ENCODE peak calls at places on chromosome 17, in nine cellular contexts. One of them, this sample, is unnamed.

GRCh38 chr17:31654936-31655335 is 204.1 kb downstream of the COPRS start:
- DNase-seq in aorta: no peak
- DNase-seq in mucosa of descending colon: no peak
- DNase-seq in psoas muscle: no peak
- DNase-seq in body of pancreas: no peak
- DNase-seq in sigmoid colon: no peak
- DNase-seq in upper lobe of right lung: no peak
- DNase-seq in CD8-positive, alpha-beta T cell: peak; percentile 27
- DNase-seq in CD4-positive, alpha-beta T cell: peak; percentile 3
- DNase-seq in this sample: no peak

GRCh38 chr17:66306413-66306812 is 4.0 kb downstream of the PRKCA start:
- DNase-seq in aorta: no peak
- DNase-seq in mucosa of descending colon: no peak
- DNase-seq in psoas muscle: no peak
- DNase-seq in body of pancreas: no peak
- DNase-seq in sigmoid colon: no peak
- DNase-seq in upper lobe of right lung: no peak
- DNase-seq in CD8-positive, alpha-beta T cell: no peak
- DNase-seq in CD4-positive, alpha-beta T cell: no peak
- DNase-seq in this sample: no peak

GRCh38 chr17:29505826-29506225 is 61.0 kb downstream of the ABHD15 start:
- DNase-seq in aorta: no peak
- DNase-seq in mucosa of descending colon: no peak
- DNase-seq in psoas muscle: no peak
- DNase-seq in body of pancreas: no peak
- DNase-seq in sigmoid colon: no peak
- DNase-seq in upper lobe of right lung: no peak
- DNase-seq in CD8-positive, alpha-beta T cell: no peak
- DNase-seq in CD4-positive, alpha-beta T cell: no peak
- DNase-seq in this sample: no peak

GRCh38 chr17:19330271-19330670 is 32.3 kb downstream of the B9D1 start:
- DNase-seq in aorta: peak; percentile 36
- DNase-seq in mucosa of descending colon: no peak
- DNase-seq in psoas muscle: no peak
- DNase-seq in body of pancreas: no peak
- DNase-seq in sigmoid colon: peak; percentile 13
- DNase-seq in upper lobe of right lung: peak; percentile 23
- DNase-seq in CD8-positive, alpha-beta T cell: no peak
- DNase-seq in CD4-positive, alpha-beta T cell: no peak
- DNase-seq in this sample: no peak

GRCh38 chr17:54948380-54948779 is 20.1 kb downstream of the COX11 start:
- DNase-seq in aorta: no peak
- DNase-seq in mucosa of descending colon: no peak
- DNase-seq in psoas muscle: no peak
- DNase-seq in body of pancreas: no peak
- DNase-seq in sigmoid colon: no peak
- DNase-seq in upper lobe of right lung: no peak
- DNase-seq in CD8-positive, alpha-beta T cell: no peak
- DNase-seq in CD4-positive, alpha-beta T cell: no peak
- DNase-seq in this sample: no peak

GRCh38 chr17:40341808-40342574 is 22.5 kb downstream of the GJD3 start:
- DNase-seq in aorta: peak; percentile 94
- DNase-seq in mucosa of descending colon: peak; percentile 89
- DNase-seq in psoas muscle: peak; percentile 90
- DNase-seq in body of pancreas: peak; percentile 76
- DNase-seq in sigmoid colon: peak; percentile 92
- DNase-seq in upper lobe of right lung: peak; percentile 92
- DNase-seq in CD8-positive, alpha-beta T cell: peak; percentile 45
- DNase-seq in CD4-positive, alpha-beta T cell: no peak
- DNase-seq in this sample: no peak

GRCh38 chr17:50258647-50259483 is 15.4 kb upstream of the TMEM92 start:
- DNase-seq in aorta: peak; percentile 79
- DNase-seq in mucosa of descending colon: no peak
- DNase-seq in psoas muscle: no peak
- DNase-seq in body of pancreas: no peak
- DNase-seq in sigmoid colon: peak; percentile 72
- DNase-seq in upper lobe of right lung: no peak
- DNase-seq in CD8-positive, alpha-beta T cell: no peak
- DNase-seq in CD4-positive, alpha-beta T cell: no peak
- DNase-seq in this sample: no peak

GRCh38 chr17:40095944-40096791 is 4.2 kb downstream of the NR1D1 start:
- DNase-seq in aorta: no peak
- DNase-seq in mucosa of descending colon: peak; percentile 85
- DNase-seq in psoas muscle: peak; percentile 81
- DNase-seq in body of pancreas: peak; percentile 74
- DNase-seq in sigmoid colon: peak; percentile 90
- DNase-seq in upper lobe of right lung: no peak
- DNase-seq in CD8-positive, alpha-beta T cell: peak; percentile 91
- DNase-seq in CD4-positive, alpha-beta T cell: peak; percentile 79
- DNase-seq in this sample: no peak

GRCh38 chr17:81666092-81666341 is 388 bp downstream of the OXLD1 start:
- DNase-seq in aorta: no peak
- DNase-seq in mucosa of descending colon: no peak
- DNase-seq in psoas muscle: no peak
- DNase-seq in body of pancreas: no peak
- DNase-seq in sigmoid colon: no peak
- DNase-seq in upper lobe of right lung: no peak
- DNase-seq in CD8-positive, alpha-beta T cell: no peak
- DNase-seq in CD4-positive, alpha-beta T cell: peak; percentile 21
- DNase-seq in this sample: no peak

GRCh38 chr17:21687136-21687953 is 5.0 kb upstream of the KCNJ18 start:
- DNase-seq in aorta: no peak
- DNase-seq in mucosa of descending colon: no peak
- DNase-seq in psoas muscle: no peak
- DNase-seq in body of pancreas: no peak
- DNase-seq in sigmoid colon: no peak
- DNase-seq in upper lobe of right lung: no peak
- DNase-seq in CD8-positive, alpha-beta T cell: no peak
- DNase-seq in CD4-positive, alpha-beta T cell: no peak
- DNase-seq in this sample: no peak

GRCh38 chr17:21686165-21687015 is 5.9 kb upstream of the KCNJ18 start:
- DNase-seq in aorta: no peak
- DNase-seq in mucosa of descending colon: no peak
- DNase-seq in psoas muscle: no peak
- DNase-seq in body of pancreas: no peak
- DNase-seq in sigmoid colon: no peak
- DNase-seq in upper lobe of right lung: no peak
- DNase-seq in CD8-positive, alpha-beta T cell: no peak
- DNase-seq in CD4-positive, alpha-beta T cell: no peak
- DNase-seq in this sample: no peak

GRCh38 chr17:21688293-21688949 is 3.9 kb upstream of the KCNJ18 start:
- DNase-seq in aorta: no peak
- DNase-seq in mucosa of descending colon: no peak
- DNase-seq in psoas muscle: no peak
- DNase-seq in body of pancreas: no peak
- DNase-seq in sigmoid colon: no peak
- DNase-seq in upper lobe of right lung: no peak
- DNase-seq in CD8-positive, alpha-beta T cell: no peak
- DNase-seq in CD4-positive, alpha-beta T cell: no peak
- DNase-seq in this sample: no peak

DNA sequence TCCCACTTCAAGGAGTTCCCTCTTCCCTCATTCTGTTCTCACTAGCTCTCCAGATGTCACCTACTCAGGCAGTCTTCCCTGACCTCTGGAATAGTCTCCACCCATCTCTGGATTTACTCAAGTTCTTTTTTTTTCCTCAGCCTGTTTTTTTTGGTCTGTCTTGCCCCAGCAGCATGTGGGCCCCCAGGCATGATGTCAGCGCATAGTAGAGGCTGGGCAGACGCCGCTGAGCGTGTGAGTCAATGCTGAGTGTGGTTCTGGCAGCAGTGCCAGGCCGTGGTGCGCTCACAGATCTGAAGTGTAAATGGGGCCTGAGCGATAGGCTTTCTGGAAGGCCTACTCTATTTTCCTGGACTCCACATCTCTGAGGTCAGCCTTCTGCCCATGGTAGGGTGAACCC is 2.7 kb upstream of the KCNJ18 start:
- DNase-seq in aorta: peak; percentile 91
- DNase-seq in mucosa of descending colon: no peak
- DNase-seq in psoas muscle: no peak
- DNase-seq in body of pancreas: peak; percentile 25
- DNase-seq in sigmoid colon: peak; percentile 89
- DNase-seq in upper lobe of right lung: no peak
- DNase-seq in CD8-positive, alpha-beta T cell: no peak
- DNase-seq in CD4-positive, alpha-beta T cell: no peak
- DNase-seq in this sample: no peak
- H3K9me3 ChIP-seq in aorta: peaks cover 4% of the 10 kb centered on the region
- H3K9me3 ChIP-seq in mucosa of descending colon: no peaks in the 10 kb centered on the region
- H3K9me3 ChIP-seq in psoas muscle: no peaks in the 10 kb centered on the region
- H3K9me3 ChIP-seq in body of pancreas: no peaks in the 10 kb centered on the region
- H3K9me3 ChIP-seq in sigmoid colon: no peaks in the 10 kb centered on the region
- H3K9me3 ChIP-seq in upper lobe of right lung: no peaks in the 10 kb centered on the region
- H3K9me3 ChIP-seq in CD8-positive, alpha-beta T cell: no peaks in the 10 kb centered on the region
- H3K9me3 ChIP-seq in CD4-positive, alpha-beta T cell: no peaks in the 10 kb centered on the region
- H3K9me3 ChIP-seq in this sample: peaks cover 12% of the 10 kb centered on the region

GRCh38 chr17:83179378-83179777 is 100.0 kb downstream of the METRNL start:
- DNase-seq in aorta: peak; percentile 69
- DNase-seq in mucosa of descending colon: peak; percentile 26
- DNase-seq in psoas muscle: no peak
- DNase-seq in body of pancreas: peak; percentile 1
- DNase-seq in sigmoid colon: peak; percentile 76
- DNase-seq in upper lobe of right lung: no peak
- DNase-seq in CD8-positive, alpha-beta T cell: no peak
- DNase-seq in CD4-positive, alpha-beta T cell: no peak
- DNase-seq in this sample: no peak

GRCh38 chr17:83178533-83179201 is 99.3 kb downstream of the METRNL start:
- DNase-seq in aorta: peak; percentile 72
- DNase-seq in mucosa of descending colon: peak; percentile 33
- DNase-seq in psoas muscle: no peak
- DNase-seq in body of pancreas: peak; percentile 1
- DNase-seq in sigmoid colon: peak; percentile 60
- DNase-seq in upper lobe of right lung: no peak
- DNase-seq in CD8-positive, alpha-beta T cell: no peak
- DNase-seq in CD4-positive, alpha-beta T cell: no peak
- DNase-seq in this sample: no peak

GRCh38 chr17:83176956-83177583 is 97.7 kb downstream of the METRNL start:
- DNase-seq in aorta: peak; percentile 54
- DNase-seq in mucosa of descending colon: peak; percentile 41
- DNase-seq in psoas muscle: no peak
- DNase-seq in body of pancreas: peak; percentile 0
- DNase-seq in sigmoid colon: peak; percentile 52
- DNase-seq in upper lobe of right lung: no peak
- DNase-seq in CD8-positive, alpha-beta T cell: no peak
- DNase-seq in CD4-positive, alpha-beta T cell: no peak
- DNase-seq in this sample: no peak

GRCh38 chr17:83176272-83176955 is 97.0 kb downstream of the METRNL start:
- DNase-seq in aorta: peak; percentile 35
- DNase-seq in mucosa of descending colon: no peak
- DNase-seq in psoas muscle: no peak
- DNase-seq in body of pancreas: peak; percentile 0
- DNase-seq in sigmoid colon: peak; percentile 52
- DNase-seq in upper lobe of right lung: no peak
- DNase-seq in CD8-positive, alpha-beta T cell: no peak
- DNase-seq in CD4-positive, alpha-beta T cell: no peak
- DNase-seq in this sample: no peak

GRCh38 chr17:83177611-83178532 is 98.5 kb downstream of the METRNL start:
- DNase-seq in aorta: peak; percentile 71
- DNase-seq in mucosa of descending colon: peak; percentile 43
- DNase-seq in psoas muscle: no peak
- DNase-seq in body of pancreas: peak; percentile 1
- DNase-seq in sigmoid colon: peak; percentile 60
- DNase-seq in upper lobe of right lung: no peak
- DNase-seq in CD8-positive, alpha-beta T cell: no peak
- DNase-seq in CD4-positive, alpha-beta T cell: no peak
- DNase-seq in this sample: no peak
- H3K9me3 ChIP-seq in aorta: no peaks in the 10 kb centered on the region
- H3K9me3 ChIP-seq in mucosa of descending colon: no peaks in the 10 kb centered on the region
- H3K9me3 ChIP-seq in psoas muscle: no peaks in the 10 kb centered on the region
- H3K9me3 ChIP-seq in body of pancreas: no peaks in the 10 kb centered on the region
- H3K9me3 ChIP-seq in sigmoid colon: no peaks in the 10 kb centered on the region
- H3K9me3 ChIP-seq in upper lobe of right lung: no peaks in the 10 kb centered on the region
- H3K9me3 ChIP-seq in CD8-positive, alpha-beta T cell: no peaks in the 10 kb centered on the region
- H3K9me3 ChIP-seq in CD4-positive, alpha-beta T cell: no peaks in the 10 kb centered on the region
- H3K9me3 ChIP-seq in this sample: no peaks in the 10 kb centered on the region

GRCh38 chr17:27157297-27157696 is 136.6 kb upstream of the WSB1 start:
- DNase-seq in aorta: no peak
- DNase-seq in mucosa of descending colon: no peak
- DNase-seq in psoas muscle: peak; percentile 17
- DNase-seq in body of pancreas: no peak
- DNase-seq in sigmoid colon: no peak
- DNase-seq in upper lobe of right lung: no peak
- DNase-seq in CD8-positive, alpha-beta T cell: no peak
- DNase-seq in CD4-positive, alpha-beta T cell: no peak
- DNase-seq in this sample: no peak
- H3K9me3 ChIP-seq in aorta: no peaks in the 10 kb centered on the region
- H3K9me3 ChIP-seq in mucosa of descending colon: no peaks in the 10 kb centered on the region
- H3K9me3 ChIP-seq in psoas muscle: peaks cover 9% of the 10 kb centered on the region
- H3K9me3 ChIP-seq in body of pancreas: no peaks in the 10 kb centered on the region
- H3K9me3 ChIP-seq in sigmoid colon: no peaks in the 10 kb centered on the region
- H3K9me3 ChIP-seq in upper lobe of right lung: no peaks in the 10 kb centered on the region
- H3K9me3 ChIP-seq in CD8-positive, alpha-beta T cell: no peaks in the 10 kb centered on the region
- H3K9me3 ChIP-seq in CD4-positive, alpha-beta T cell: no peaks in the 10 kb centered on the region
- H3K9me3 ChIP-seq in this sample: peaks cover 27% of the 10 kb centered on the region

GRCh38 chr17:8927395-8927794 is 38.1 kb downstream of the PIK3R5 start:
- DNase-seq in aorta: no peak
- DNase-seq in mucosa of descending colon: no peak
- DNase-seq in psoas muscle: no peak
- DNase-seq in body of pancreas: no peak
- DNase-seq in sigmoid colon: no peak
- DNase-seq in upper lobe of right lung: no peak
- DNase-seq in CD8-positive, alpha-beta T cell: no peak
- DNase-seq in CD4-positive, alpha-beta T cell: no peak
- DNase-seq in this sample: no peak

GRCh38 chr17:8924595-8924994 is 40.9 kb downstream of the PIK3R5 start:
- DNase-seq in aorta: no peak
- DNase-seq in mucosa of descending colon: no peak
- DNase-seq in psoas muscle: no peak
- DNase-seq in body of pancreas: no peak
- DNase-seq in sigmoid colon: no peak
- DNase-seq in upper lobe of right lung: no peak
- DNase-seq in CD8-positive, alpha-beta T cell: no peak
- DNase-seq in CD4-positive, alpha-beta T cell: no peak
- DNase-seq in this sample: no peak

GRCh38 chr17:8925141-8925540 is 40.4 kb downstream of the PIK3R5 start:
- DNase-seq in aorta: no peak
- DNase-seq in mucosa of descending colon: no peak
- DNase-seq in psoas muscle: no peak
- DNase-seq in body of pancreas: no peak
- DNase-seq in sigmoid colon: no peak
- DNase-seq in upper lobe of right lung: no peak
- DNase-seq in CD8-positive, alpha-beta T cell: no peak
- DNase-seq in CD4-positive, alpha-beta T cell: no peak
- DNase-seq in this sample: no peak

GRCh38 chr17:8923762-8924161 is 41.7 kb downstream of the PIK3R5 start:
- DNase-seq in aorta: no peak
- DNase-seq in mucosa of descending colon: no peak
- DNase-seq in psoas muscle: no peak
- DNase-seq in body of pancreas: no peak
- DNase-seq in sigmoid colon: no peak
- DNase-seq in upper lobe of right lung: no peak
- DNase-seq in CD8-positive, alpha-beta T cell: no peak
- DNase-seq in CD4-positive, alpha-beta T cell: no peak
- DNase-seq in this sample: no peak

DNA sequence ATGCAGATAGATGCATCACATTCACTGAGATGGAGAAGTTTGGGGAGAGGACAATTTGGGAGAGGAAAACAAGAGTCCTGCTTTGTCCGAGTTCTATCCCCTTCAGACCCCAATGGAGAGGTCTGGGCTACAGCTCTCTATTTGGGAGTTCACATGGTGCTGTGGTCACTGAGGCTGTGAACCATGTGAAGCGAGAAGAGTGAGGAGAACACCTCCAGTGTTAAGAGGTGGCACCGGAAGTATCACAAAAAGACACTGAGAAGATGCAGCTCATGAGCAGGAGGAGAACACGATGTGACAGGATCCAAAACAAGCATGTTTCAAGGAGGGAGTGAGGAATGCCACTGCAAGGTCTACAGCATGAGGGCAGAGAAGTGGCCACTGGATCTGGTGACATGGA is 39.7 kb downstream of the PIK3R5 start:
- DNase-seq in aorta: no peak
- DNase-seq in mucosa of descending colon: no peak
- DNase-seq in psoas muscle: no peak
- DNase-seq in body of pancreas: no peak
- DNase-seq in sigmoid colon: no peak
- DNase-seq in upper lobe of right lung: no peak
- DNase-seq in CD8-positive, alpha-beta T cell: no peak
- DNase-seq in CD4-positive, alpha-beta T cell: no peak
- DNase-seq in this sample: no peak
- H3K9me3 ChIP-seq in aorta: peaks cover 9% of the 10 kb centered on the region
- H3K9me3 ChIP-seq in mucosa of descending colon: peaks cover 23% of the 10 kb centered on the region
- H3K9me3 ChIP-seq in psoas muscle: peaks cover 18% of the 10 kb centered on the region
- H3K9me3 ChIP-seq in body of pancreas: peaks cover 15% of the 10 kb centered on the region
- H3K9me3 ChIP-seq in sigmoid colon: peaks cover 5% of the 10 kb centered on the region
- H3K9me3 ChIP-seq in upper lobe of right lung: peaks cover 17% of the 10 kb centered on the region
- H3K9me3 ChIP-seq in CD8-positive, alpha-beta T cell: peaks cover 11% of the 10 kb centered on the region
- H3K9me3 ChIP-seq in CD4-positive, alpha-beta T cell: peaks cover 32% of the 10 kb centered on the region
- H3K9me3 ChIP-seq in this sample: no peaks in the 10 kb centered on the region